ENCODE peak calls at places on chromosome 2, in four cellular contexts. O is uterus, R is thyroid gland, E is PC-9. S is an unnamed sample.
A peak's percentile ranks its signal among the peaks of the same experiment; 100 is the strongest.

GRCh38 chr2:121228521-121228920 is 56.5 kb downstream of the TFCP2L1 start:
- DNase-seq in E (no peak), O (no peak), R (no peak), S (no peak)

GRCh38 chr2:216389565-216389964 is 17.3 kb upstream of the MARCHF4 start:
- DNase-seq in R (no peak), E (no peak), O (no peak), S (no peak)

GRCh38 chr2:219215871-219216536 is 2.8 kb downstream of the ABCB6 start:
- DNase-seq in O (no peak), R (no peak), E (no peak), S (no peak)

GRCh38 chr2:27796991-27797752 is 25.7 kb downstream of the MRPL33 start:
- DNase-seq in R (no peak), E (no peak), O (no peak), S (no peak)

GRCh38 chr2:137172162-137172561 is 406.8 kb downstream of the THSD7B start:
- DNase-seq in E (no peak), R (no peak), O (no peak), S (no peak)

GRCh38 chr2:220466251-220466691 is 838.8 kb downstream of the SLC4A3 start:
- DNase-seq in E (no peak), R (no peak), O (no peak), S (no peak)

GRCh38 chr2:218019411-218020060 is 16.7 kb upstream of the TNS1 start:
- DNase-seq in E (no peak), O (no peak), R (peak; percentile 35), S (no peak)

GRCh38 chr2:187481543-187481942 is 33.5 kb upstream of the CALCRL start:
- DNase-seq in E (no peak), O (no peak), R (no peak), S (no peak)

GRCh38 chr2:113807634-113808196 is 51.3 kb upstream of the SLC35F5 start:
- DNase-seq in R (no peak), O (no peak), E (no peak), S (no peak)

GRCh38 chr2:97747285-97747684 is 33.9 kb downstream of the ZAP70 start:
- DNase-seq in R (no peak), E (no peak), O (no peak), S (no peak)

GRCh38 chr2:98085649-98086048 is 1.3 kb upstream of the VWA3B start:
- DNase-seq in E (no peak), O (no peak), R (no peak), S (no peak)

GRCh38 chr2:170396799-170397459 is 219.0 kb downstream of the MYO3B start:
- DNase-seq in R (no peak), E (no peak), O (no peak), S (no peak)

GRCh38 chr2:47299555-47299954 is 103.4 kb upstream of the MSH2 start:
- DNase-seq in E (peak; percentile 59), R (no peak), O (no peak), S (no peak)

GRCh38 chr2:158457826-158458616 is 1.3 kb downstream of the PKP4 start:
- DNase-seq in R (peak; percentile 94), O (peak; percentile 52), E (peak; percentile 82), S (peak; percentile 85)

GRCh38 chr2:71779306-71779855 is 326.0 kb downstream of the DYSF start:
- DNase-seq in O (no peak), R (no peak), E (no peak), S (no peak)

GRCh38 chr2:177728920-177729319 is 336.3 kb downstream of the AGPS start:
- DNase-seq in E (no peak), O (no peak), R (no peak), S (no peak)

GRCh38 chr2:230411484-230412368 is 4.3 kb upstream of the SP100 start:
- DNase-seq in E (peak; percentile 55), O (peak; percentile 71), R (peak; percentile 56), S (peak; percentile 82)

GRCh38 chr2:205868773-205869333 is 186.6 kb downstream of the NRP2 start:
- DNase-seq in R (no peak), O (no peak), E (no peak), S (no peak)

GRCh38 chr2:20647764-20648164 is 3.1 kb downstream of the HS1BP3 start:
- DNase-seq in E (no peak), R (no peak), O (no peak), S (no peak)

GRCh38 chr2:105895995-105896764 is 151.5 kb downstream of the NCK2 start:
- DNase-seq in O (no peak), E (no peak), R (no peak), S (no peak)

GRCh38 chr2:55048514-55048924 is 1.7 kb downstream of the RTN4 start:
- DNase-seq in O (no peak), E (no peak), R (no peak), S (no peak)

GRCh38 chr2:34105015-34105767 is 506.1 kb upstream of the FAM98A start:
- DNase-seq in E (no peak), R (no peak), O (no peak), S (no peak)

GRCh38 chr2:109242654-109243331 is 113.8 kb downstream of the SH3RF3 start:
- DNase-seq in O (peak; percentile 65), E (peak; percentile 54), R (no peak), S (no peak)

GRCh38 chr2:176085861-176086771 is 2.4 kb upstream of the EVX2 start:
- DNase-seq in E (peak; percentile 30), O (no peak), R (no peak), S (no peak)

GRCh38 chr2:239368906-239369584 is 31.8 kb downstream of the HDAC4 start:
- DNase-seq in R (peak; percentile 57), E (no peak), O (no peak), S (peak; percentile 59)

GRCh38 chr2:38750793-38751042 is 443 bp downstream of the SRSF7 start:
- DNase-seq in E (no peak), O (peak; percentile 70), R (peak; percentile 64), S (no peak)

GRCh38 chr2:83862636-83863035 is 596.4 kb downstream of the SUCLG1 start:
- DNase-seq in R (no peak), E (no peak), O (no peak), S (no peak)

GRCh38 chr2:157725856-157726255 is 97.2 kb upstream of the ACVR1C start:
- DNase-seq in E (no peak), R (no peak), O (no peak), S (no peak)

GRCh38 chr2:174846218-174846617 is 81.9 kb upstream of the CHRNA1 start:
- DNase-seq in O (no peak), E (no peak), R (no peak), S (no peak)
- H3K4me3 ChIP-seq in O (no peak overlapping the region), E (no peak overlapping the region), R (no peak overlapping the region), S (no peak overlapping the region)

GRCh38 chr2:65782186-65782585 is 349.8 kb upstream of the SPRED2 start:
- DNase-seq in E (no peak), R (no peak), O (no peak), S (no peak)
- H3K27me3 ChIP-seq in E (peaks cover 4% of the 10 kb centered on the region), R (no peaks in the 10 kb centered on the region), O (no peaks in the 10 kb centered on the region), S (peaks cover 1% of the 10 kb centered on the region)

GRCh38 chr2:85194780-85195480 is 61.7 kb downstream of the TCF7L1 start:
- DNase-seq in E (no peak), O (no peak), R (no peak), S (no peak)

GRCh38 chr2:85188852-85189251 is 55.7 kb downstream of the TCF7L1 start:
- DNase-seq in E (no peak), O (no peak), R (no peak), S (no peak)

GRCh38 chr2:85187069-85187468 is 53.9 kb downstream of the TCF7L1 start:
- DNase-seq in E (no peak), R (no peak), O (no peak), S (no peak)

GRCh38 chr2:85189606-85190270 is 56.5 kb downstream of the TCF7L1 start:
- DNase-seq in R (peak; percentile 75), E (no peak), O (no peak), S (no peak)

DNA sequence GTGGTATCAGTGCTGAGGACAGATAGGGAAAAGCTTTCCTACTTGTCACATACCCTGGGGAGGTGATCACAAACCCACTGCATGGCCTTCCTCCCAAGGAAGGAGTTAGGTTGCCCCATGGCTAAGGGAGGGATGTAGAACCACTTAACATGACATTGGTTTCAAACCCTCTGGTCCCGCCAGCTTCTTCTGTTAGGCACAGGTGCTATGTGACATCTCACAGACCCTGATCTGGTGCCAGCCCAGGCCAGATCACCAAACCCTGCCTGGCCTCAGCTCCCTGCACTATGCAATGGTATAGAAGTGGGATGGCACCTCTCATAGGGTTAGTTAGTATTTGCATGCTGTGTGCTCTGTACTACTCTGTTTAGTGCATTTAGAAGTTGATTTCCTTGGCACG is 58.0 kb downstream of the TCF7L1 start:
- DNase-seq in E (no peak), R (no peak), O (no peak), S (no peak)
- TF ChIP-seq CTCF in E (no peak), R (no peak), O (no peak), S (no peak)

GRCh38 chr2:43355399-43355798 is 129.0 kb upstream of the ZFP36L2 start:
- DNase-seq in O (no peak), R (no peak), E (no peak), S (no peak)
- H3K4me3 ChIP-seq in O (no peak overlapping the region), R (no peak overlapping the region), E (no peak overlapping the region), S (no peak overlapping the region)

S was measured in GM06990.